ENCODE peak calls at places on chromosomes 16 and 17, in five cellular contexts. M is B cell, N is stomach, C is natural killer cell, S is upper lobe of right lung. V is an unnamed sample.

GRCh38 chr17:69874220-69874670 is 200.8 kb upstream of the KCNJ16 start:
- DNase-seq in C (no peak), N (no peak), S (no peak), M (no peak), V (no peak)

GRCh38 chr16:17589898-17590297 is 119.1 kb upstream of the XYLT1 start:
- DNase-seq in M (no peak), N (no peak), C (no peak), S (no peak), V (no peak)

GRCh38 chr16:55496509-55497145 is 12.2 kb upstream of the LPCAT2 start:
- DNase-seq in S (no peak), C (no peak), M (no peak), N (no peak), V (peak; percentile 4)

GRCh38 chr17:66570353-66571195 is 264.3 kb upstream of the CACNG5 start:
- DNase-seq in S (no peak), M (no peak), N (no peak), C (no peak), V (no peak)

GRCh38 chr16:19095699-19096098 is 18.1 kb upstream of the ITPRIPL2 start:
- DNase-seq in N (no peak), M (no peak), S (no peak), C (no peak), V (peak; percentile 46)

GRCh38 chr16:16148755-16149154 is 74.5 kb downstream of the ABCC6 start:
- DNase-seq in C (no peak), S (no peak), N (no peak), M (no peak), V (no peak)

GRCh38 chr17:70290770-70291169 is 121.4 kb downstream of the KCNJ2 start:
- DNase-seq in N (no peak), S (no peak), M (no peak), C (no peak), V (no peak)

GRCh38 chr17:79082311-79083190 is 7.9 kb downstream of the ENGASE start:
- DNase-seq in M (peak; percentile 48), C (peak; percentile 38), S (peak; percentile 82), N (peak; percentile 63), V (peak; percentile 84)

GRCh38 chr16:8953064-8953463 is 10.6 kb downstream of the USP7 start:
- DNase-seq in C (no peak), S (no peak), M (no peak), N (no peak), V (no peak)

GRCh38 chr17:50190278-50191069 is 11.0 kb downstream of the COL1A1 start:
- DNase-seq in N (no peak), M (no peak), C (no peak), S (no peak), V (no peak)

GRCh38 chr16:74025-74424 is 1.6 kb upstream of the RHBDF1 start:
- DNase-seq in N (no peak), M (no peak), S (no peak), C (no peak), V (no peak)

GRCh38 chr16:1771072-1771863 is at the start of gene NME3:
- DNase-seq in M (peak; percentile 67), C (peak; percentile 82), N (peak; percentile 81), S (peak; percentile 90), V (peak; percentile 91)

GRCh38 chr17:4479982-4480751 is 18.5 kb upstream of the SPNS2 start:
- DNase-seq in N (no peak), S (no peak), M (no peak), C (no peak), V (no peak)

GRCh38 chr17:78416791-78417530 is 38.5 kb downstream of the PGS1 start:
- DNase-seq in C (no peak), N (no peak), S (no peak), M (no peak), V (no peak)

GRCh38 chr16:81266680-81267095 is 28.2 kb downstream of the BCO1 start:
- DNase-seq in S (no peak), C (no peak), M (no peak), N (peak; percentile 69), V (no peak)

GRCh38 chr17:7436556-7437368 is 1.5 kb downstream of the TMEM102 start:
- DNase-seq in M (peak; percentile 72), S (peak; percentile 94), N (peak; percentile 90), C (peak; percentile 79), V (peak; percentile 78)

GRCh38 chr16:10610499-10611184 is 30.2 kb upstream of the EMP2 start:
- DNase-seq in S (no peak), N (no peak), C (no peak), M (no peak), V (no peak)

GRCh38 chr16:57757883-57758282 is 22.3 kb downstream of the KATNB1 start:
- DNase-seq in C (no peak), S (no peak), M (no peak), N (no peak), V (no peak)

GRCh38 chr17:9522074-9522473 is 53.5 kb downstream of the STX8 start:
- DNase-seq in N (no peak), C (no peak), S (no peak), M (no peak), V (peak; percentile 56)

GRCh38 chr17:8117980-8118768 is at the start of gene ALOXE3:
- DNase-seq in C (no peak), M (no peak), S (no peak), N (peak; percentile 58), V (peak; percentile 39)

GRCh38 chr16:73125860-73126259 is 77.9 kb upstream of the ZFHX3 start:
- DNase-seq in M (no peak), S (no peak), C (no peak), N (no peak), V (no peak)

GRCh38 chr17:43570518-43570928 is 24.4 kb upstream of the ETV4 start:
- DNase-seq in C (no peak), M (no peak), S (no peak), N (no peak), V (no peak)

GRCh38 chr17:76421054-76421427 is 31.9 kb downstream of the UBE2O start:
- DNase-seq in C (no peak), S (no peak), M (no peak), N (no peak), V (no peak)

GRCh38 chr16:57301126-57301817 is 16.8 kb upstream of the PLLP start:
- DNase-seq in N (no peak), C (no peak), M (no peak), S (no peak), V (no peak)

GRCh38 chr17:31532161-31532515 is 140.7 kb downstream of the RAB11FIP4 start:
- DNase-seq in N (no peak), S (no peak), M (no peak), C (no peak), V (no peak)

GRCh38 chr17:31532526-31532925 is 141.1 kb downstream of the RAB11FIP4 start:
- DNase-seq in C (no peak), M (no peak), S (no peak), N (no peak), V (no peak)

GRCh38 chr17:31535581-31535981 is 144.1 kb downstream of the RAB11FIP4 start:
- DNase-seq in C (no peak), S (no peak), M (peak; percentile 81), N (no peak), V (peak; percentile 89)

GRCh38 chr17:31534223-31534888 is 142.9 kb downstream of the RAB11FIP4 start:
- DNase-seq in S (no peak), C (no peak), M (no peak), N (no peak), V (no peak)

GRCh38 chr17:31533546-31534155 is 142.2 kb downstream of the RAB11FIP4 start:
- DNase-seq in C (no peak), S (no peak), N (peak; percentile 40), M (no peak), V (no peak)
- TF ChIP-seq CTCF in C (no peak), S (peak; percentile 20), N (no peak), M (no peak), V (peak; percentile 22)

GRCh38 chr16:14003119-14003570 is 68.0 kb upstream of the MRTFB start:
- DNase-seq in N (no peak), S (peak; percentile 88), C (no peak), M (no peak), V (peak; percentile 41)
- TF ChIP-seq CTCF in N (no peak), S (peak; percentile 19), C (no peak), M (no peak), V (no peak)

GRCh38 chr17:80845863-80846671 is 145.6 kb upstream of the CHMP6 start:
- DNase-seq in M (no peak), S (peak; percentile 60), N (no peak), C (no peak), V (no peak)
- TF ChIP-seq CTCF in M (no peak), S (no peak), N (no peak), C (no peak), V (no peak)

GRCh38 chr17:37609170-37610040 is at the start of gene SYNRG:
- DNase-seq in M (peak; percentile 95), S (peak; percentile 97), N (peak; percentile 95), C (peak; percentile 98), V (peak; percentile 100)
- TF ChIP-seq CTCF in M (peak; percentile 70), S (peak; percentile 53), N (peak; percentile 12), C (peak; percentile 53), V (no peak)

GRCh38 chr16:65618335-65618734 is 496.5 kb upstream of the CDH11 start:
- DNase-seq in C (no peak), S (no peak), N (no peak), M (no peak), V (no peak)

GRCh38 chr16:65617421-65617820 is 495.6 kb upstream of the CDH11 start:
- DNase-seq in C (no peak), S (no peak), M (no peak), N (no peak), V (no peak)

GRCh38 chr16:65621640-65622039 is 499.8 kb upstream of the CDH11 start:
- DNase-seq in C (no peak), N (no peak), M (no peak), S (no peak), V (no peak)

GRCh38 chr16:65619606-65620005 is 497.7 kb upstream of the CDH11 start:
- DNase-seq in S (no peak), M (no peak), C (no peak), N (no peak), V (no peak)

DNA sequence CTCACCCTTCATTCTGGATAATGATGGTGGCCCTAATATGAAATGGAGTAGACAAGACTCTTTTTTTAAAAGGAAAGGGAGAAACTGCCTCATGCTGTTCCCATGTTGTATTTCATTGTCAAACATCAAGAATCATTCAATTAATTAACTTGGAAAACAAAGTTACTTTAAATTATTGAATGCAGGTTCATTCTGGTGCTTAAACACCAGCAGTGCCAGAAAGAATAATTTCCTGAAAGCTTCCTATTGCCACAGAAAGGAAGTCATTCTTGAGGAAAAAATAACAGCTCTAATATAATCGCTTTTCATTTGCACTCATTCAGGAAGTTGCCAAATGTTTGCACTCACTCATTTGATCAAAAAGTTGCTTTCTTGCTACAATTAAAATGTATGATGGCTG is 497.1 kb upstream of the CDH11 start:
- DNase-seq in C (no peak), N (no peak), S (no peak), M (no peak), V (no peak)
- TF ChIP-seq CTCF in C (no peak), N (no peak), S (no peak), M (no peak), V (no peak)

DNA sequence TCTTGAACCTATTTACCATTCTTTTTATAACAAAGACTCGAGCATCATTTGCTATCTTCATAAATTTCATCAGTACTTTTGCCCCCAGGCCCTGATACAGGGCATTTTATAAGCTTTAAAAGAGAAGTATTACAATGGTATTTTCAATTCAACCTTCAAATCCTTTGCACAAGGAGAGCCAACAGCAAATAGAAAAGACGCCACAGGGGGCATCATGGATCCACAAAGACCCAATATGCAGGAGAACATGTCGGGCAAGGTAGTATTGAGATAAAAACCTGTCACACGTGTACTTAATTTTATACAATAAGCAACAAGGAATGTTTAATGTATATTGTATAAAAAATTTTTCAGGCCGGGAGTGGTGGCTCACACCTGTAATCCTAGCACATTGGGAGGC is 10.2 kb downstream of the MAP3K14 start:
- DNase-seq in N (no peak), M (no peak), C (no peak), S (no peak), V (no peak)
- TF ChIP-seq CTCF in N (no peak), M (no peak), C (no peak), S (no peak), V (no peak)

V was measured in GM13976.